ENCODE peak calls at places on chromosomes 6 and 20, in seven cellular contexts. W, H, M, N, D, P and T are unnamed samples.

GRCh38 chr6:90466191-90466940 is 120.5 kb downstream of the MAP3K7 start:
- DNase-seq in D (no peak), H (peak), P (no peak), W (no peak), N (no peak), M (no peak), T (no peak)

GRCh38 chr6:26187981-26188635 is 100.9 kb downstream of the HFE start:
- DNase-seq in H (peak), W (no peak), D (no peak), N (no peak), P (peak), M (no peak), T (no peak)

GRCh38 chr6:168485804-168486203 is 44.8 kb downstream of the SMOC2 start:
- DNase-seq in D (no peak), M (no peak), N (no peak), W (no peak), H (no peak), P (no peak), T (no peak)

GRCh38 chr6:17311595-17312311 is 30.6 kb downstream of the RBM24 start:
- DNase-seq in M (peak), N (no peak), P (no peak), H (no peak), D (no peak), W (no peak), T (peak)

GRCh38 chr20:23536601-23537000 is 31.7 kb downstream of the CST9L start:
- DNase-seq in M (no peak), N (no peak), H (no peak), D (no peak), P (no peak), W (no peak), T (no peak)

GRCh38 chr6:129186988-129187387 is 304.1 kb downstream of the LAMA2 start:
- DNase-seq in N (no peak), W (peak), M (no peak), P (no peak), D (no peak), H (no peak), T (no peak)

GRCh38 chr6:69456086-69456485 is 340.7 kb downstream of the LMBRD1 start:
- DNase-seq in W (no peak), H (no peak), M (no peak), N (no peak), D (no peak), P (no peak), T (no peak)

GRCh38 chr20:49856904-49857303 is 44.3 kb downstream of the SLC9A8 start:
- DNase-seq in P (no peak), N (no peak), W (no peak), H (no peak), M (no peak), D (no peak), T (no peak)

GRCh38 chr20:34322267-34323105 is 19.3 kb upstream of the AHCY start:
- DNase-seq in P (no peak), D (no peak), H (no peak), M (no peak), N (no peak), W (no peak), T (no peak)

GRCh38 chr6:25366785-25367657 is 87.8 kb downstream of the CARMIL1 start:
- DNase-seq in M (no peak), W (no peak), P (peak), D (no peak), H (peak), N (no peak), T (no peak)

GRCh38 chr20:2005831-2006426 is 12.1 kb upstream of the PDYN start:
- DNase-seq in H (peak), M (peak), D (peak), P (peak), N (no peak), W (peak), T (peak)

GRCh38 chr6:153117986-153118886 is 12.8 kb downstream of the RGS17 start:
- DNase-seq in H (no peak), P (no peak), D (no peak), M (no peak), N (no peak), W (no peak), T (no peak)

GRCh38 chr20:42530855-42531674 is 658.6 kb downstream of the PTPRT start:
- DNase-seq in P (no peak), H (no peak), N (no peak), D (no peak), M (peak), W (no peak), T (peak)

GRCh38 chr6:30500421-30501069 is 11.2 kb downstream of the HLA-E start:
- DNase-seq in M (no peak), P (no peak), H (no peak), N (no peak), W (no peak), D (no peak), T (no peak)

GRCh38 chr6:113856011-113856551 is 1.1 kb upstream of the MARCKS start:
- DNase-seq in W (no peak), M (peak), H (no peak), D (no peak), P (peak), N (no peak), T (peak)

GRCh38 chr20:17849901-17850673 is 118.5 kb downstream of the SNX5 start:
- DNase-seq in W (peak), M (no peak), P (no peak), N (peak), H (no peak), D (no peak), T (no peak)

GRCh38 chr6:81138236-81138635 is 614.2 kb downstream of the TENT5A start:
- DNase-seq in D (no peak), N (no peak), W (no peak), P (no peak), M (no peak), H (no peak), T (no peak)

GRCh38 chr20:18421608-18422007 is 45.2 kb downstream of the DZANK1 start:
- DNase-seq in M (no peak), D (no peak), N (no peak), W (no peak), H (no peak), P (no peak), T (no peak)

GRCh38 chr6:81762132-81762531 is 9.7 kb upstream of the TENT5A start:
- DNase-seq in W (no peak), N (no peak), M (no peak), D (no peak), P (no peak), H (no peak), T (no peak)

GRCh38 chr6:44227138-44227770 is 3.9 kb downstream of the SLC29A1 start:
- DNase-seq in W (no peak), P (no peak), H (no peak), D (no peak), N (no peak), M (no peak), T (no peak)

GRCh38 chr6:14477559-14477958 is 360.0 kb downstream of the CD83 start:
- DNase-seq in H (no peak), M (no peak), N (no peak), P (no peak), D (no peak), W (no peak), T (no peak)

GRCh38 chr6:110524305-110524704 is 47.9 kb upstream of the SLC22A16 start:
- DNase-seq in N (no peak), P (no peak), W (no peak), H (no peak), D (no peak), M (no peak), T (no peak)

GRCh38 chr20:34703573-34704176 is 469 bp upstream of the TP53INP2 start:
- DNase-seq in D (no peak), N (no peak), P (no peak), M (peak), H (peak), W (no peak), T (peak)

GRCh38 chr20:41063442-41063841 is 34.8 kb downstream of the TOP1 start:
- DNase-seq in H (no peak), W (no peak), N (no peak), M (no peak), P (no peak), D (no peak), T (no peak)

GRCh38 chr20:12598894-12599293 is 409.9 kb upstream of the SPTLC3 start:
- DNase-seq in M (no peak), W (no peak), D (no peak), N (no peak), H (no peak), P (no peak), T (no peak)

GRCh38 chr6:137157601-137158000 is 15.8 kb downstream of the IL22RA2 start:
- DNase-seq in D (no peak), M (no peak), W (no peak), N (no peak), H (no peak), P (no peak), T (no peak)

GRCh38 chr6:19472850-19473249 is 364.3 kb upstream of the ID4 start:
- DNase-seq in H (no peak), M (peak), N (no peak), W (no peak), D (no peak), P (no peak), T (peak)

GRCh38 chr6:163860194-163861081 is 445.9 kb downstream of the QKI start:
- DNase-seq in H (no peak), W (peak), N (no peak), M (no peak), D (no peak), P (no peak), T (no peak)

GRCh38 chr6:150044621-150045145 is 19.4 kb upstream of the RAET1L start:
- DNase-seq in N (no peak), W (no peak), P (no peak), H (no peak), D (no peak), M (no peak), T (no peak)

GRCh38 chr6:52416629-52417151 is 3.5 kb upstream of the EFHC1 start:
- DNase-seq in N (no peak), W (no peak), D (no peak), P (peak), M (peak), H (peak), T (no peak)

GRCh38 chr6:16764188-16764950 is 3.1 kb upstream of the ATXN1 start:
- DNase-seq in P (no peak), W (peak), M (no peak), N (no peak), D (no peak), H (peak), T (no peak)

GRCh38 chr20:4465855-4466545 is 255.7 kb upstream of the PRND start:
- DNase-seq in D (no peak), M (no peak), P (no peak), H (no peak), W (no peak), N (no peak), T (no peak)

GRCh38 chr6:61787998-61788397 is 498.0 kb downstream of the KHDRBS2 start:
- DNase-seq in D (no peak), M (no peak), P (no peak), W (no peak), N (no peak), H (no peak), T (no peak)